ENCODE peak calls at places on chromosomes 7 and 10, in five cellular contexts. O is GM06990; M is GM04503; Q is stimulated activated CD4-positive, alpha-beta T cell treated with anti-CD3 and anti-CD28 coated beads, Interleukin-15, amount 100 ng/mL, for 24 hours; C is hepatic stellate cell. E is an unnamed sample.

GRCh38 chr10:95360122-95360715 is 69.4 kb upstream of the PDLIM1 start:
- DNase-seq in O (no peak), M (no peak), Q (no peak), C (peak), E (no peak)

GRCh38 chr10:69745698-69746097 is 56.0 kb upstream of the COL13A1 start:
- DNase-seq in O (peak), M (no peak), Q (no peak), C (no peak), E (no peak)

GRCh38 chr7:139068543-139069399 is 32.9 kb upstream of the ZC3HAV1L start:
- DNase-seq in O (no peak), M (no peak), Q (no peak), C (no peak), E (no peak)

GRCh38 chr10:126009590-126009989 is 113.2 kb downstream of the FANK1 start:
- DNase-seq in O (no peak), M (no peak), Q (no peak), C (no peak), E (no peak)

GRCh38 chr7:4297165-4297842 is 384.8 kb upstream of the FOXK1 start:
- DNase-seq in O (no peak), M (no peak), Q (no peak), C (no peak), E (no peak)

GRCh38 chr10:74901867-74902439 is 75.6 kb downstream of the KAT6B start:
- DNase-seq in O (no peak), M (no peak), Q (no peak), C (no peak), E (no peak)

GRCh38 chr7:97024209-97025129 is at the start of gene DLX5:
- DNase-seq in O (no peak), M (peak), Q (peak), C (peak), E (peak)

GRCh38 chr7:37448637-37449331 is at the start of gene ELMO1:
- DNase-seq in O (peak), M (no peak), Q (peak), C (peak), E (peak)

GRCh38 chr10:100370976-100371706 is 24.1 kb downstream of the SCD start:
- DNase-seq in O (peak), M (no peak), Q (peak), C (peak), E (peak)

GRCh38 chr7:105016083-105017075 is 2.4 kb downstream of the KMT2E start:
- DNase-seq in O (no peak), M (no peak), Q (no peak), C (no peak), E (no peak)

GRCh38 chr10:132637477-132638129 is 100.0 kb downstream of the INPP5A start:
- DNase-seq in O (no peak), M (no peak), Q (peak), C (peak), E (peak)

E was measured in myocyte.